ENCODE peak calls at places on chromosomes 3 and 15, in ten cellular contexts. Z, M, V, H, A, E, Q, T, L and W are unnamed samples.

GRCh38 chr3:50604628-50605588 is 6.7 kb downstream of the CISH start:
- DNase-seq in V (no peak), E (no peak), L (peak), Z (peak), H (peak), A (no peak), M (no peak), T (peak), Q (no peak), W (no peak)

GRCh38 chr15:68512578-68512977 is 66.2 kb upstream of the CORO2B start:
- DNase-seq in Q (no peak), L (no peak), Z (no peak), A (no peak), V (no peak), E (no peak), H (no peak), T (no peak), M (no peak), W (no peak)

GRCh38 chr3:45908761-45909160 is 22.4 kb downstream of the CCR9 start:
- DNase-seq in Q (no peak), H (no peak), A (no peak), V (no peak), T (no peak), M (no peak), E (no peak), Z (no peak), L (no peak), W (no peak)

GRCh38 chr3:123113889-123114450 is 47.1 kb downstream of the PDIA5 start:
- DNase-seq in Q (no peak), L (no peak), E (no peak), T (no peak), V (no peak), H (no peak), M (no peak), Z (no peak), A (no peak), W (no peak)

GRCh38 chr15:29403778-29404177 is 134.2 kb upstream of the NSMCE3 start:
- DNase-seq in Z (no peak), L (no peak), T (no peak), V (no peak), A (no peak), H (peak), M (no peak), Q (peak), E (no peak), W (no peak)

GRCh38 chr15:71708741-71709140 is 101.6 kb upstream of the NR2E3 start:
- DNase-seq in M (no peak), H (no peak), E (no peak), L (no peak), Z (no peak), A (no peak), V (no peak), Q (no peak), T (peak), W (no peak)

GRCh38 chr3:173945801-173946200 is 548.3 kb downstream of the NLGN1 start:
- DNase-seq in T (no peak), L (no peak), E (no peak), Q (no peak), M (no peak), V (no peak), Z (no peak), H (no peak), A (no peak), W (no peak)

GRCh38 chr3:43691120-43692002 is 623 bp downstream of the ABHD5 start:
- DNase-seq in H (peak), A (no peak), M (peak), L (peak), T (peak), V (peak), E (peak), Q (peak), Z (peak), W (peak)

GRCh38 chr3:13072239-13073041 is 789 bp downstream of the IQSEC1 start:
- DNase-seq in E (no peak), H (no peak), V (no peak), A (no peak), M (peak), L (peak), Q (peak), Z (peak), T (peak), W (no peak)

GRCh38 chr3:42556089-42556632 is 25.6 kb downstream of the SEC22C start:
- DNase-seq in V (no peak), Z (no peak), T (no peak), A (no peak), M (no peak), L (no peak), H (no peak), E (no peak), Q (no peak), W (no peak)

GRCh38 chr15:81942655-81943054 is 103.2 kb downstream of the MEX3B start:
- DNase-seq in Q (no peak), V (no peak), E (no peak), M (no peak), Z (no peak), L (no peak), A (no peak), T (no peak), H (no peak), W (no peak)

GRCh38 chr3:148203263-148204010 is 494.3 kb upstream of the AGTR1 start:
- DNase-seq in T (no peak), H (no peak), M (no peak), V (no peak), Q (peak), L (no peak), Z (no peak), A (peak), E (peak), W (no peak)

GRCh38 chr15:45548753-45549520 is 26.4 kb upstream of the SLC30A4 start:
- DNase-seq in V (no peak), H (no peak), T (no peak), M (no peak), A (no peak), Q (no peak), E (peak), L (no peak), Z (no peak), W (no peak)

GRCh38 chr3:48434591-48435222 is 4.8 kb upstream of the PLXNB1 start:
- DNase-seq in Q (no peak), Z (no peak), L (no peak), H (no peak), E (no peak), M (no peak), V (no peak), T (no peak), A (no peak), W (no peak)

GRCh38 chr3:136036306-136036705 is 70.8 kb downstream of the PPP2R3A start:
- DNase-seq in A (no peak), E (no peak), Q (no peak), V (no peak), T (no peak), M (no peak), L (no peak), Z (no peak), H (no peak), W (no peak)

GRCh38 chr15:49860101-49860500 is 239.3 kb downstream of the DTWD1 start:
- DNase-seq in A (peak), E (peak), V (no peak), Q (no peak), T (no peak), H (peak), M (peak), L (no peak), Z (no peak), W (no peak)

GRCh38 chr3:184874709-184875644 is 63.0 kb downstream of the VPS8 start:
- DNase-seq in A (peak), E (peak), Z (no peak), H (peak), T (peak), M (peak), L (no peak), V (peak), Q (peak), W (peak)

GRCh38 chr15:60093273-60094067 is 89.4 kb downstream of the FOXB1 start:
- DNase-seq in T (no peak), H (peak), V (peak), M (peak), A (no peak), Z (no peak), L (no peak), E (no peak), Q (no peak), W (no peak)

GRCh38 chr15:51366911-51367310 is 25.5 kb downstream of the GLDN start:
- DNase-seq in Q (no peak), M (peak), A (peak), L (no peak), Z (no peak), T (peak), V (no peak), E (peak), H (peak), W (no peak)

GRCh38 chr3:49172616-49173041 is 1.2 kb downstream of the KLHDC8B start:
- DNase-seq in A (no peak), T (no peak), Q (no peak), E (no peak), V (no peak), M (no peak), L (no peak), Z (no peak), H (no peak), W (no peak)

GRCh38 chr3:87173071-87173470 is 54.0 kb upstream of the CHMP2B start:
- DNase-seq in V (no peak), H (no peak), T (no peak), A (no peak), M (peak), Q (no peak), Z (no peak), E (no peak), L (no peak), W (no peak)

GRCh38 chr15:73899197-73900128 is 26.1 kb downstream of the TBC1D21 start:
- DNase-seq in A (no peak), Z (no peak), M (peak), Q (peak), H (no peak), E (peak), T (no peak), L (no peak), V (peak), W (no peak)

GRCh38 chr15:37921527-37922385 is 12.7 kb upstream of the TMCO5A start:
- DNase-seq in H (no peak), Z (no peak), V (no peak), Q (no peak), A (no peak), T (no peak), E (no peak), L (no peak), M (peak), W (no peak)

GRCh38 chr3:152497457-152497856 is 228.7 kb downstream of the MBNL1 start:
- DNase-seq in M (no peak), V (no peak), L (no peak), A (peak), E (peak), Z (no peak), H (no peak), Q (no peak), T (no peak), W (no peak)

GRCh38 chr15:90530250-90531051 is 728 bp downstream of the CRTC3 start:
- DNase-seq in H (peak), Q (peak), L (peak), T (peak), A (peak), E (peak), Z (peak), V (peak), M (peak), W (peak)

GRCh38 chr3:64157150-64158035 is 67.9 kb downstream of the PRICKLE2 start:
- DNase-seq in L (no peak), T (no peak), Q (no peak), E (no peak), V (no peak), Z (no peak), H (no peak), A (no peak), M (no peak), W (no peak)

GRCh38 chr3:159131376-159131775 is 329.5 kb downstream of the MFSD1 start:
- DNase-seq in A (no peak), Q (no peak), E (peak), V (no peak), H (no peak), T (no peak), M (no peak), L (no peak), Z (no peak), W (no peak)

GRCh38 chr3:42270561-42270960 is 4.6 kb upstream of the CCK start:
- DNase-seq in M (no peak), L (no peak), E (no peak), V (no peak), H (no peak), A (no peak), T (no peak), Q (no peak), Z (no peak), W (no peak)

GRCh38 chr15:25136119-25136518 is 181.3 kb downstream of the SNRPN start:
- DNase-seq in V (peak), Z (no peak), A (peak), M (no peak), E (peak), T (no peak), Q (peak), L (no peak), H (peak), W (peak)

GRCh38 chr3:134312072-134312872 is 61.6 kb upstream of the RYK start:
- DNase-seq in H (peak), A (peak), L (peak), Z (no peak), V (peak), Q (peak), M (peak), T (no peak), E (no peak), W (peak)

GRCh38 chr15:57118013-57118799 is 199.8 kb downstream of the TCF12 start:
- DNase-seq in Z (no peak), L (no peak), Q (no peak), A (peak), H (no peak), E (peak), T (no peak), V (no peak), M (peak), W (no peak)

GRCh38 chr3:15520185-15520584 is 1.3 kb downstream of the COLQ start:
- DNase-seq in L (no peak), A (no peak), M (no peak), Q (no peak), Z (no peak), T (peak), E (no peak), V (no peak), H (no peak), W (no peak)

GRCh38 chr3:49534581-49535495 is 19.4 kb upstream of the BSN start:
- DNase-seq in Z (no peak), Q (peak), M (peak), A (no peak), H (peak), T (no peak), E (peak), V (peak), L (no peak), W (no peak)

GRCh38 chr15:74531144-74531811 is 9.7 kb upstream of the ARID3B start:
- DNase-seq in A (peak), V (no peak), H (no peak), E (peak), L (no peak), M (peak), Q (peak), T (no peak), Z (no peak), W (no peak)

GRCh38 chr3:8371085-8371551 is 130.5 kb upstream of the LMCD1 start:
- DNase-seq in T (no peak), V (no peak), A (peak), M (peak), H (peak), Z (no peak), L (no peak), E (peak), Q (no peak), W (no peak)

GRCh38 chr3:76132154-76132470 is 346.8 kb upstream of the ZNF717 start:
- DNase-seq in E (no peak), Q (no peak), A (no peak), M (no peak), V (no peak), Z (no peak), L (no peak), T (no peak), H (no peak), W (no peak)
- TF ChIP-seq CTCF in E (no peak), Q (no peak), A (no peak), M (no peak), V (no peak), Z (no peak), L (no peak), T (no peak), H (no peak), W (no peak)

DNA sequence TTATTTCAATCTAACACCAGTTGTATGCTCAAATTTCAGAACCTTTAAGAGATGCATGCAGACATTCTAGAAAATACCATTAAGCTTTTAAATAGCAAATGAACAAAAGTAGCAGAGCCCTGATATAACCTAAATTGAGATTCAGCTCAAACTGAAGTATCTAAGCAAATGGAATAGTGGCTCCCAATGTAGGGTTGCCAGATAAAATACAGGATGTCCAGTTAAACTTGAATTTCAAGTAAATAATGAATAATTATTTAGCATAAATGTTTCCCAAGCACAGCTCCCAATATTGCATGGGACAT is 171.1 kb upstream of the ATP11B start:
- DNase-seq in L (no peak), E (no peak), A (no peak), Q (no peak), V (no peak), M (no peak), Z (no peak), H (no peak), T (no peak), W (no peak)
- TF ChIP-seq CTCF in L (no peak), E (no peak), A (no peak), Q (no peak), V (peak), M (no peak), Z (no peak), H (no peak), T (no peak), W (no peak)

DNA sequence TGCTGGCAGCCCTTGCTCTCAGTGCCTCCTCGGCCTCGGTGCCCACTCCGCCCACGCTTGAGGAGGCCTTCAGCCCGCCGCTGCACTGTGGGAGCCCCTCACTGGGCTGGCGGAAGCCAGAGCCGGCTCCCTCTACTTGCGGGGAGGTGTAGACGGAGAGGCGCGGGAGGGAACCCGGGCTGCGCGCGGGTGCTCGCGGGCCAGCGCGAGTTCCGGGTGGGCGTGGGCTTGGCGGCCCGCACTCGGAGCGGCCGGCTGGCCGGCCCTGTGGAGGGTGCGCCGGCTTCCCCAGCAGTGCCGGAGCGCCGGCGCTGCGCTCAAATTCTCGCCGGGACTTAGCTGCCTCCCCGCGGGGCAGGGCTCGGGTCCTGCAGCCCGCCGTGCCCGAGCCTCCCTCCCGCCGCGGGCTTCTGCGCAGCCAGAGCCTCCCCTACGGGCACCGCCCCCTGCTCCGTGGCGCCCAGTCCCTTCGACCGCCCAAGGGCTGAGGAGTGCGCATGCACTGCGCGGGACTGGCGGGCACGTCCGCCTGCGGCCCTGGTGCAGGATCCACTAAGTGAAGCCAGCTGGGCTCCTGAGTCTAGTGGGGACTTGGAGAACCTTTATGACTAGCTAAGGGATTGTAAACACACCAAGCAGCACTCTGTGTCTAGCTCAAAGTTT is 231.5 kb downstream of the EFHB start:
- DNase-seq in V (no peak), M (no peak), H (no peak), L (no peak), Z (no peak), Q (no peak), E (peak), A (peak), T (no peak), W (peak)
- TF ChIP-seq CTCF in V (no peak), M (no peak), H (no peak), L (no peak), Z (no peak), Q (no peak), E (no peak), A (no peak), T (no peak), W (no peak)

GRCh38 chr3:160449660-160450598 is at the start of gene TRIM59:
- DNase-seq in H (peak), E (peak), V (peak), M (peak), Z (peak), T (peak), A (peak), Q (peak), L (peak), W (peak)
- TF ChIP-seq CTCF in H (no peak), E (no peak), V (no peak), M (no peak), Z (no peak), T (no peak), A (no peak), Q (no peak), L (no peak), W (no peak)

GRCh38 chr3:154552338-154552737 is 122.3 kb upstream of the GPR149 start:
- DNase-seq in Q (peak), Z (no peak), T (no peak), E (no peak), L (no peak), M (no peak), H (no peak), V (no peak), A (no peak), W (no peak)
- TF ChIP-seq CTCF in Q (peak), Z (no peak), T (no peak), E (no peak), L (no peak), M (no peak), H (no peak), V (peak), A (no peak), W (no peak)

GRCh38 chr3:127254001-127254400 is 33.8 kb downstream of the PRR20G start:
- DNase-seq in Z (no peak), Q (no peak), M (no peak), V (no peak), T (no peak), A (no peak), E (no peak), H (no peak), L (no peak), W (no peak)

GRCh38 chr3:127256138-127256537 is 31.7 kb downstream of the PRR20G start:
- DNase-seq in V (no peak), L (no peak), Z (no peak), Q (no peak), M (no peak), T (no peak), E (no peak), A (no peak), H (no peak), W (no peak)

GRCh38 chr3:127253491-127253890 is 34.4 kb downstream of the PRR20G start:
- DNase-seq in T (no peak), M (no peak), Q (no peak), L (no peak), V (no peak), H (no peak), A (no peak), E (no peak), Z (no peak), W (no peak)

GRCh38 chr3:127255516-127255915 is 32.3 kb downstream of the PRR20G start:
- DNase-seq in E (no peak), H (no peak), Q (no peak), M (no peak), A (no peak), V (no peak), L (no peak), T (no peak), Z (no peak), W (no peak)

GRCh38 chr3:127254730-127255129 is 33.1 kb downstream of the PRR20G start:
- DNase-seq in Z (no peak), T (no peak), M (no peak), H (no peak), V (no peak), L (no peak), E (no peak), A (peak), Q (no peak), W (no peak)
- TF ChIP-seq CTCF in Z (no peak), T (no peak), M (no peak), H (no peak), V (no peak), L (peak), E (peak), A (peak), Q (peak), W (no peak)

DNA sequence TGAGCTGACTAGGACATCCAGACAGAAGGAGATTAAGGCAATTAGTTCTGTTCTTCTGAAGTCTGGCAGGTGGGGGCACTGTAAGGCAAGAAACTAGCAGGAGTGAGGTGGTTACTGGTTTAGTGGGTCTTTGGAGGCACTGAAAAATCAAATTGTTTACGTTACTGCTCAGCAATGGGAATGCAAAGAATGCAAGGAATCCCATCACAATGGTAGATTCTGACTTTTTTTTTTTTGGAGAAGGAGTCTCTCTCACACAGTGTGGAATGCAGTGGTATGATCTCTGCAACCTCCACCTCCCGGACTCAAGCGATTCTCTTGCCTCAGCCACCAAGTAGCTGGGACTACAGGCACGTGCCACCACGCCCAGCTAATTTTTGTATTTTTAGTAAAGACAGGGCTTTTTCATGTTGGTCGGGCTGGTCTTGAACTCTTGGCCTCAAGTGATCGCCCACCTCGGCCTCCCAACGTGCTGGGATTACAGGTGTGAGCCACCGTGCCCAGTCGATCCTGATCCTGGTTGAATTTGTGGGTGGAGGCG is 16.4 kb downstream of the FAM107A start:
- DNase-seq in T (no peak), Q (peak), Z (no peak), A (peak), L (no peak), M (peak), E (peak), V (peak), H (no peak), W (no peak)
- TF ChIP-seq CTCF in T (no peak), Q (peak), Z (peak), A (peak), L (no peak), M (peak), E (peak), V (no peak), H (peak), W (no peak)